ENCODE peak calls at places on chromosomes 3 and 15, in five cellular contexts. D is epithelial cell of esophagus, U is ovary, I is transverse colon, V is pancreas. F is an unnamed sample.

GRCh38 chr3:4232798-4233197 is 70.4 kb upstream of the SETMAR start:
- DNase-seq in D (no peak), U (no peak), I (no peak), V (no peak), F (no peak)

GRCh38 chr15:70264014-70264492 is 166.3 kb upstream of the TLE3 start:
- DNase-seq in D (peak), U (no peak), I (no peak), V (no peak), F (peak)

GRCh38 chr3:179071161-179071568 is 444 bp downstream of the ZMAT3 start:
- DNase-seq in D (peak), U (no peak), I (peak), V (no peak), F (peak)

GRCh38 chr3:31754575-31755278 is 222.0 kb downstream of the STT3B start:
- DNase-seq in D (no peak), U (no peak), I (no peak), V (no peak), F (no peak)

GRCh38 chr3:101994386-101994785 is 145.1 kb downstream of the NFKBIZ start:
- DNase-seq in D (peak), U (no peak), I (no peak), V (no peak), F (no peak)

GRCh38 chr3:58079773-58080172 is 71.6 kb downstream of the FLNB start:
- DNase-seq in D (no peak), U (no peak), I (no peak), V (no peak), F (no peak)

GRCh38 chr3:143731776-143732175 is 116.5 kb downstream of the SLC9A9 start:
- DNase-seq in D (no peak), U (no peak), I (no peak), V (no peak), F (no peak)

GRCh38 chr3:13657660-13658435 is 108.9 kb downstream of the FBLN2 start:
- DNase-seq in D (peak), U (no peak), I (peak), V (peak), F (peak)

GRCh38 chr15:31488437-31489204 is 162.0 kb downstream of the KLF13 start:
- DNase-seq in D (peak), U (no peak), I (peak), V (peak), F (peak)

GRCh38 chr15:44662478-44663409 is 718 bp downstream of the SPG11 start:
- DNase-seq in D (peak), U (peak), I (peak), V (peak), F (peak)

GRCh38 chr15:61621146-61621545 is 392.0 kb upstream of the RORA start:
- DNase-seq in D (peak), U (no peak), I (no peak), V (peak), F (peak)

GRCh38 chr3:144921710-144922109 is 950.1 kb downstream of the DIPK2A start:
- DNase-seq in D (no peak), U (no peak), I (no peak), V (no peak), F (no peak)

GRCh38 chr3:49387721-49388120 is 24.1 kb downstream of the RHOA start:
- DNase-seq in D (peak), U (no peak), I (no peak), V (no peak), F (no peak)

GRCh38 chr3:63051920-63052319 is 176.7 kb upstream of the CADPS start:
- DNase-seq in D (no peak), U (no peak), I (peak), V (peak), F (peak)

GRCh38 chr3:53161820-53162671 is 1.0 kb downstream of the PRKCD start:
- DNase-seq in D (peak), U (peak), I (peak), V (no peak), F (peak)

GRCh38 chr15:34815836-34816235 is 20.5 kb upstream of the ACTC1 start:
- DNase-seq in D (no peak), U (no peak), I (no peak), V (no peak), F (no peak)

GRCh38 chr3:37861540-37862051 is at the start of gene CTDSPL:
- DNase-seq in D (peak), U (peak), I (peak), V (no peak), F (peak)

GRCh38 chr3:86104154-86104553 is 886.8 kb downstream of the VGLL3 start:
- DNase-seq in D (no peak), U (no peak), I (no peak), V (no peak), F (no peak)

GRCh38 chr3:31391150-31391549 is 141.6 kb upstream of the STT3B start:
- DNase-seq in D (no peak), U (no peak), I (no peak), V (no peak), F (no peak)

GRCh38 chr15:42036112-42036905 is 15.5 kb upstream of the PLA2G4E start:
- DNase-seq in D (no peak), U (no peak), I (no peak), V (no peak), F (no peak)

GRCh38 chr3:128878556-128879124 is 780 bp upstream of the ACAD9 start:
- DNase-seq in D (peak), U (no peak), I (peak), V (no peak), F (peak)

GRCh38 chr15:50134524-50135024 is 15.5 kb upstream of the ATP8B4 start:
- DNase-seq in D (peak), U (no peak), I (no peak), V (no peak), F (peak)

GRCh38 chr3:47781326-47781684 is 388 bp downstream of the SMARCC1 start:
- DNase-seq in D (peak), U (peak), I (peak), V (peak), F (peak)

GRCh38 chr3:117526485-117527079 is 817.0 kb downstream of the TUSC7 start:
- DNase-seq in D (peak), U (no peak), I (peak), V (peak), F (peak)

GRCh38 chr15:89802986-89803820 is 11.4 kb downstream of the ANPEP start:
- DNase-seq in D (no peak), U (no peak), I (no peak), V (peak), F (no peak)

GRCh38 chr3:172274906-172275305 is 173.3 kb downstream of the GHSR start:
- DNase-seq in D (no peak), U (no peak), I (no peak), V (no peak), F (no peak)

GRCh38 chr3:72086051-72086711 is 301.2 kb upstream of the PROK2 start:
- DNase-seq in D (peak), U (no peak), I (no peak), V (no peak), F (no peak)

GRCh38 chr3:152471814-152472605 is 203.3 kb downstream of the MBNL1 start:
- DNase-seq in D (peak), U (peak), I (peak), V (peak), F (peak)

GRCh38 chr3:185733980-185734724 is 90.7 kb downstream of the IGF2BP2 start:
- DNase-seq in D (peak), U (no peak), I (peak), V (peak), F (peak)

GRCh38 chr3:44803298-44803697 is 41.7 kb downstream of the KIF15 start:
- DNase-seq in D (no peak), U (no peak), I (no peak), V (no peak), F (no peak)

GRCh38 chr3:70570584-70570983 is 258.1 kb upstream of the MDFIC2 start:
- DNase-seq in D (no peak), U (no peak), I (no peak), V (no peak), F (no peak)

GRCh38 chr3:172201136-172201989 is 162.0 kb downstream of the FNDC3B start:
- DNase-seq in D (peak), U (peak), I (peak), V (peak), F (peak)

GRCh38 chr3:64351713-64352595 is 126.7 kb upstream of the PRICKLE2 start:
- DNase-seq in D (peak), U (no peak), I (no peak), V (peak), F (peak)

GRCh38 chr3:158451405-158452045 is 119.5 kb upstream of the MLF1 start:
- DNase-seq in D (no peak), U (no peak), I (no peak), V (no peak), F (no peak)

GRCh38 chr3:160583451-160583850 is 18.1 kb upstream of the KPNA4 start:
- DNase-seq in D (peak), U (no peak), I (no peak), V (no peak), F (no peak)

GRCh38 chr15:63166219-63166618 is 8.9 kb upstream of the RPS27L start:
- DNase-seq in D (no peak), U (no peak), I (no peak), V (no peak), F (peak)

GRCh38 chr3:56932858-56933257 is 127.6 kb upstream of the SPATA12 start:
- DNase-seq in D (no peak), U (no peak), I (no peak), V (no peak), F (no peak)

GRCh38 chr3:123834631-123835030 is 49.5 kb downstream of the MYLK start:
- DNase-seq in D (peak), U (no peak), I (no peak), V (no peak), F (peak)

GRCh38 chr15:100692259-100692658 is 89.9 kb downstream of the ASB7 start:
- DNase-seq in D (no peak), U (no peak), I (no peak), V (no peak), F (peak)

GRCh38 chr3:185332026-185332735 is 30.8 kb upstream of the MAP3K13 start:
- DNase-seq in D (peak), U (no peak), I (no peak), V (no peak), F (peak)

DNA sequence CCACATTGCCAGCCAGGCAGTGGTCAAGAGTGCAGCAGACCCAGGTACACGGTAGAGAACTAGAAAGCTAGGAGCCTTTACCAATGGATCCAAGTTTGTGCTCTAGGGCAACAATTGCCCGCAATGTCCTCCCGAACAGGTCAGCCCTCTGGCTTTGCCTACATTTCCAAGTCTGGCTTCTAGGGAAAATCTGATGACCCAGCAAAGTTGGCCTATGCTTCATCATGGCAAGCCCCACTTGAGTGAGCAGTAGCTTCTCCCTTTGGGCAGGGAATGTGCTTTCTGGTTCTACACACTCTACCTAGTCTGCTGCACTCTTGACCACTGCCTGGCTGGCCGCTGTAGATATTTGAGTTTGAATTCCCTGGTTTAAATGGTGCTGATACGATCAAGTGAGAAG is 361.6 kb upstream of the NR2F2 start:
- DNase-seq in D (no peak), U (no peak), I (no peak), V (no peak), F (no peak)
- TF ChIP-seq CTCF in D (no peak), U (no peak), I (no peak), V (no peak), F (no peak)

GRCh38 chr3:177694316-177694715 is 497.0 kb upstream of the TBL1XR1 start:
- DNase-seq in D (no peak), U (no peak), I (no peak), V (no peak), F (peak)
- H3K4me3 ChIP-seq in D (no peak), U (no peak), I (no peak), V (no peak), F (no peak)

GRCh38 chr15:82100116-82100795 is 54.4 kb upstream of the MEX3B start:
- DNase-seq in D (no peak), U (no peak), I (no peak), V (no peak), F (no peak)

GRCh38 chr15:82098674-82099073 is 52.9 kb upstream of the MEX3B start:
- DNase-seq in D (no peak), U (no peak), I (no peak), V (no peak), F (no peak)

GRCh38 chr15:82105458-82106205 is 59.8 kb upstream of the MEX3B start:
- DNase-seq in D (peak), U (no peak), I (no peak), V (peak), F (peak)

GRCh38 chr15:82106671-82107070 is 60.9 kb upstream of the MEX3B start:
- DNase-seq in D (peak), U (no peak), I (no peak), V (no peak), F (peak)

GRCh38 chr15:82103500-82103899 is 57.7 kb upstream of the MEX3B start:
- DNase-seq in D (no peak), U (no peak), I (no peak), V (no peak), F (no peak)
- TF ChIP-seq CTCF in D (peak), U (no peak), I (no peak), V (no peak), F (peak)

DNA sequence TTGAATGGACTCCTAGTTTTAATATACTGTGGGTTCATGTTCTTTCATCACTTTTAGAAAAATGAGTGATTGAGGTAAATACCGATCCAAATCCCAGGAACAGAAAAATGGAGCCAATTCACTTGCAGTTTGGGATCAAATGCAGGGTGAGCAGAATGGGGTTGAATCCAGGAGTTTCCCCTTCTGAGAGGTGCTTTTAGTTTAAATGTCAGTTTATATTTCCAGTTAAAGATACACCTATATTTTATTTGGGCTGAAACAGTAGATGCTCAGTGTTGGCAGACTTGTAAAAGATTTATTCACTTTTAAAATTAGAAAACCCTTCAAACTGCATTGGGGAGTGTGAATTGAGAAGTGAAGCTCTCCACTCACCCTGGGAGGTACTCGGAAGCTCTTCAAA is 2.6 kb downstream of the TRIM71 start:
- DNase-seq in D (no peak), U (no peak), I (no peak), V (no peak), F (no peak)
- H3K4me3 ChIP-seq in D (no peak), U (no peak), I (no peak), V (no peak), F (no peak)

GRCh38 chr3:135452881-135453280 is 512.6 kb upstream of the PPP2R3A start:
- DNase-seq in D (no peak), U (no peak), I (no peak), V (no peak), F (no peak)

GRCh38 chr3:135458539-135458938 is 507.0 kb upstream of the PPP2R3A start:
- DNase-seq in D (no peak), U (no peak), I (no peak), V (no peak), F (no peak)

GRCh38 chr3:135453333-135453732 is 512.2 kb upstream of the PPP2R3A start:
- DNase-seq in D (no peak), U (no peak), I (no peak), V (no peak), F (no peak)

GRCh38 chr3:135454890-135455289 is 510.6 kb upstream of the PPP2R3A start:
- DNase-seq in D (no peak), U (no peak), I (no peak), V (no peak), F (no peak)

GRCh38 chr3:135456182-135456790 is 509.2 kb upstream of the PPP2R3A start:
- DNase-seq in D (no peak), U (no peak), I (no peak), V (no peak), F (no peak)
- TF ChIP-seq CTCF in D (no peak), U (no peak), I (no peak), V (no peak), F (no peak)

GRCh38 chr3:177824841-177825240 is 627.6 kb upstream of the TBL1XR1 start:
- DNase-seq in D (no peak), U (no peak), I (no peak), V (no peak), F (no peak)
- H3K4me3 ChIP-seq in D (no peak), U (no peak), I (no peak), V (no peak), F (no peak)

DNA sequence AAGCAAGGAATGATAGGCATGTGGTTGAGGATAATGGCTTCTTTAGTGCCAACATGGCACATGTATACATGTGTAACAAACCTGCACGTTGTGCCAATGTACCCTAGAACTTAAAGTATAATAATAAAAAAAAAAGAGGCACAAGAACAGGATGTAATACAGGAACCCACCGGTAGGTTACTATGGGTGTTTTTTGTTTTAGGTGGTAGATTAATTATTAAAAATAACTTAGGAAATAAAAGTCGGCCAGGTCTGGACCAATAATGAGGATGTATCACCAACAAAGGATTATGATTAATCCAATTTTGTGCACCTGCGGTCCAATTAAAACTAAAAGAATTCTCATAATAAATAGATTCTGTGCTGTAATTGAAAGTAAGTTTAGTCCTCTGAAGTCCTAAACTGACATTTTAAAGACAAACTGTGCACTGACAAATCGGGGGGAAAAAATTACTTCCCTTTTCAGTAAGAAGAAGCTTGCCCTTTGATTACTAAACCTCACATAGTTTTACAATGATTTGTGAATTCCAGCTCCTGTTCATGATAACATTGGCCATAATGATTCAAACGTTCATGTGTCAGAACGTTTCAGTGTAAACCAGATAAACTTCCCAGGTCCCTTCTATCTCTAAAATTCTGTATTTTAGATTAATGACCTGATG is 62.2 kb downstream of the CASR start:
- DNase-seq in D (peak), U (no peak), I (no peak), V (no peak), F (no peak)
- TF ChIP-seq CTCF in D (no peak), U (no peak), I (no peak), V (no peak), F (no peak)

GRCh38 chr15:33311312-33311971 is 675 bp downstream of the RYR3 start:
- DNase-seq in D (peak), U (no peak), I (no peak), V (no peak), F (peak)
- H3K4me3 ChIP-seq in D (no peak), U (peak), I (peak), V (no peak), F (no peak)